ENCODE peak calls at places on chromosome 12, in five cellular contexts. I, N, O, L and K are unnamed samples.

GRCh38 chr12:99670635-99671034 is 23.1 kb downstream of the GARIN6 start:
- DNase-seq in I (peak; percentile 57), N (no peak), O (no peak), L (no peak), K (no peak)

GRCh38 chr12:98227162-98227561 is 288.2 kb upstream of the TMPO start:
- DNase-seq in I (no peak), N (no peak), O (no peak), L (peak; percentile 19), K (no peak)

GRCh38 chr12:81949721-81950120 is 190.6 kb upstream of the PPFIA2 start:
- DNase-seq in I (no peak), N (no peak), O (no peak), L (no peak), K (no peak)

GRCh38 chr12:63792333-63792732 is 12.6 kb downstream of the RXYLT1 start:
- DNase-seq in I (no peak), N (no peak), O (no peak), L (no peak), K (no peak)

GRCh38 chr12:79187032-79187431 is 322.5 kb downstream of the SYT1 start:
- DNase-seq in I (no peak), N (no peak), O (peak; percentile 5), L (no peak), K (no peak)

GRCh38 chr12:115129727-115130126 is 445.8 kb upstream of the TBX3 start:
- DNase-seq in I (no peak), N (no peak), O (no peak), L (no peak), K (no peak)

GRCh38 chr12:113802000-113802749 is 163.9 kb downstream of the RBM19 start:
- DNase-seq in I (no peak), N (no peak), O (no peak), L (no peak), K (no peak)

GRCh38 chr12:89187507-89187906 is 164.8 kb downstream of the DUSP6 start:
- DNase-seq in I (no peak), N (no peak), O (no peak), L (no peak), K (no peak)

GRCh38 chr12:124620606-124621295 is 53.3 kb upstream of the NCOR2 start:
- DNase-seq in I (peak; percentile 93), N (no peak), O (no peak), L (no peak), K (no peak)

GRCh38 chr12:126998747-126999285 is 1268.2 kb upstream of the TMEM132C start:
- DNase-seq in I (peak; percentile 44), N (no peak), O (no peak), L (peak; percentile 75), K (no peak)

GRCh38 chr12:46187023-46187422 is 81.8 kb downstream of the SLC38A1 start:
- DNase-seq in I (peak; percentile 92), N (peak; percentile 85), O (peak; percentile 52), L (no peak), K (peak; percentile 34)

GRCh38 chr12:130423991-130424857 is 86.5 kb downstream of the PIWIL1 start:
- DNase-seq in I (no peak), N (no peak), O (no peak), L (no peak), K (no peak)

GRCh38 chr12:52380271-52380694 is 5.2 kb downstream of the KRT84 start:
- DNase-seq in I (no peak), N (no peak), O (no peak), L (peak; percentile 48), K (no peak)

GRCh38 chr12:120649442-120650248 is 9.2 kb downstream of the CABP1 start:
- DNase-seq in I (no peak), N (no peak), O (peak; percentile 16), L (no peak), K (no peak)

GRCh38 chr12:120757226-120757742 is 31.7 kb downstream of the ACADS start:
- DNase-seq in I (no peak), N (no peak), O (no peak), L (no peak), K (no peak)

GRCh38 chr12:67986632-67987031 is 2.6 kb upstream of the IFNG-AS1 start:
- DNase-seq in I (no peak), N (no peak), O (no peak), L (no peak), K (no peak)

GRCh38 chr12:6377667-6377994 is 2.3 kb upstream of the SCNN1A start:
- DNase-seq in I (no peak), N (no peak), O (no peak), L (no peak), K (peak; percentile 42)

GRCh38 chr12:120367924-120368788 is 808 bp downstream of the MSI1 start:
- DNase-seq in I (peak; percentile 20), N (no peak), O (peak; percentile 18), L (peak; percentile 21), K (peak; percentile 41)

GRCh38 chr12:51827925-51828818 is 20.3 kb downstream of the FIGNL2 start:
- DNase-seq in I (peak; percentile 87), N (no peak), O (no peak), L (no peak), K (no peak)

GRCh38 chr12:132620113-132620892 is 1.7 kb downstream of the P2RX2 start:
- DNase-seq in I (no peak), N (no peak), O (no peak), L (no peak), K (no peak)

DNA sequence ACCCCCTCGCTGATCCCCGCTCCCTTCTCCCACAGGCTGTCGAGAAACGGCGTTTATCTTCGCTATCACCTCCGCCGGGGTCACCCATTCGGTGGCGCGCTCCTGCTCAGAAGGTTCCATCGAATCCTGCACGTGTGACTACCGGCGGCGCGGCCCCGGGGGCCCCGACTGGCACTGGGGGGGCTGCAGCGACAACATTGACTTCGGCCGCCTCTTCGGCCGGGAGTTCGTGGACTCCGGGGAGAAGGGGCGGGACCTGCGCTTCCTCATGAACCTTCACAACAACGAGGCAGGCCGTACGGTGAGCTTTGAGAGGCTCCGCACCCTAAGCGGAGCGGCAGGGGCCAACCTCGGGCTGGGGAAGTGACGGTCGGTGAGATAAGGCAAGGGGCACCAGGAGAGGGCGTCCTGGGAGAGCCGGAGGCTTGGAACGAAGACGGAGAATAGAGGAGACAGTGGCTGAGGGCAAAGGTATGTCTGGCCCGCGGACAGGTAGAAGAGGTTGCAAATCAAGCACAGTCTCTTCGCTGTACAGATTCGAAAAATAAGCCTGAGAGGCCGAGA is 2.3 kb downstream of the WNT1 start:
- DNase-seq in I (no peak), N (no peak), O (no peak), L (no peak), K (no peak)
- H3K4me3 ChIP-seq in I (no peak overlapping the region), N (no peak overlapping the region), O (peak overlapping the region; percentile 44), L (peak overlapping the region; percentile 16), K (no peak overlapping the region)

GRCh38 chr12:116698554-116698953 is 39.3 kb downstream of the SPRING1 start:
- DNase-seq in I (no peak), N (no peak), O (no peak), L (no peak), K (no peak)
- H3K4me3 ChIP-seq in I (no peak overlapping the region), N (no peak overlapping the region), O (no peak overlapping the region), L (no peak overlapping the region), K (no peak overlapping the region)

GRCh38 chr12:106586803-106587684 is 4.2 kb downstream of the RFX4 start:
- DNase-seq in I (no peak), N (no peak), O (no peak), L (peak; percentile 62), K (no peak)
- H3K4me3 ChIP-seq in I (no peak overlapping the region), N (peak overlapping the region; percentile 15), O (peak overlapping the region; percentile 16), L (peak overlapping the region; percentile 29), K (no peak overlapping the region)

DNA sequence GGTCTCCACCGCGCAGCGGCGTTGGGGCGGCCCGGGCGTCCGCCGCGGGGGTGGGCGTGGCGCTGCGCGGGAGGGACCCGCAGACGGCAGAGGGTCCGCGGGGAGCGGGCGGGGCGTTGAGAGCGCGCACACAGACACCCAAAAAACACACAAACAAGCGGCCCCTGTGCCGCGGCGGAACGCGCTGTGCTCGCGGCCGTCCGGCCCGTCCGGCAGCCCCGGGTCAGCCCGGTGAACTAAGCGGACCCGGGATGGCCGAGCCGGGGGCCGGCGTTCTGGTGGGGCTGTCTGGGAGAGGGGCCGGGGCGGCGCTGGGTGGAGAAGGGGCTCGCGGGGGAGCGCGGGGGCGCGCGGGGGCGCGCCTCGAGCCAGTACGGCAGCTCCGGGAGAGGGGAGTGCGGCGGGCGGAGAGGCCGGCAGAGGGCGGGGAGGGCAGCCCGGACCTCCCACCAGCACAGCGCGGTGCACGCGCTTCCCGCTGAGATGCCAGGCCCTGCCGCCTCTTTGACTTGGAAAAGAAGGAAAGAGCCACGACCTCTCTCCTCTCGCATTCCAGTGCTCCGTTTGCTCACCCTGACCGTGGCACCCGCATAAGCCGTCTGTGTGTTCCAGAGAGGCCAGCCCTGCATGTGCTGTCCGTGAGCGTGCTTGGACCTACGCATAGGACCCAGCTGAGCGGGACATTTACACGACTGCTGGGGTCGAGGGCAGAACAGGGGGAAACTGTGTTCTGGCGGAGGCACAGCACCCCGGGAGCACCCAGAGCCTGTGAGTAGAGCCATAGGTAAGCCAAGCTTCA is 10.3 kb downstream of the SLC6A12 start:
- DNase-seq in I (no peak), N (no peak), O (no peak), L (peak; percentile 75), K (peak; percentile 31)
- H3K4me3 ChIP-seq in I (no peak overlapping the region), N (peak overlapping the region; percentile 36), O (peak overlapping the region; percentile 58), L (peak overlapping the region; percentile 65), K (peak overlapping the region; percentile 43)

GRCh38 chr12:50187084-50187900 is 20.1 kb upstream of the CERS5 start:
- DNase-seq in I (peak; percentile 95), N (peak; percentile 91), O (no peak), L (no peak), K (no peak)
- H3K4me3 ChIP-seq in I (no peak overlapping the region), N (no peak overlapping the region), O (no peak overlapping the region), L (no peak overlapping the region), K (no peak overlapping the region)

DNA sequence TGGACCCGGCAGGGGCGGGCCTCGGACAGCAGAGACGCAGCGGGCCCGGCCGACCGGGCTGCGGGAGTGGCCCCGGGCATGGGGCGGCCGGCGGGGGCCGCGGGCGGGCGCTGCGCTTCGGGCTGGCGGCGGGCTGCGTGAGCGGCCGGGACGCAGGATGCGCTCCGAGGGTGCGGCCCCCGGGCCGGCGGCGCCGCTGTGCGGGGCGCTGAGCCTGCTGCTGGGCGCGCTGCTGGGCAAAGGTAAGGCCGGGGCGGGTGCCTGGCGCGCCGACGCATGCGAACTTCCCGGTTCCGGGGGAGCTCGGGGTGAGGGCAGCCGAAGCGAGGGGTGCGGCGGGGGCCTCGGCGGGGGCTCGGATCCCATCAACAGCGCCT is 264 bp downstream of the TMEM132C start:
- DNase-seq in I (no peak), N (no peak), O (no peak), L (peak; percentile 47), K (no peak)
- H3K4me3 ChIP-seq in I (no peak overlapping the region), N (no peak overlapping the region), O (peak overlapping the region; percentile 42), L (peak overlapping the region; percentile 47), K (peak overlapping the region; percentile 48)